ENCODE peak calls at places on chromosome 7, in eight cellular contexts. U, W, F, Q, J, X, L and C are unnamed samples.

GRCh38 chr7:134724606-134725005 is 54.8 kb upstream of the CALD1 start:
- DNase-seq in U (peak), W (no peak), F (no peak), Q (peak), J (no peak), X (no peak), L (no peak), C (no peak)

GRCh38 chr7:17677408-17677807 is 262.9 kb downstream of the SNX13 start:
- DNase-seq in U (peak), W (no peak), F (no peak), Q (no peak), J (no peak), X (no peak), L (no peak), C (no peak)

GRCh38 chr7:44147026-44147881 is 6.1 kb upstream of the MYL7 start:
- DNase-seq in U (no peak), W (no peak), F (no peak), Q (peak), J (no peak), X (no peak), L (no peak), C (no peak)

GRCh38 chr7:81645435-81645834 is 124.4 kb downstream of the HGF start:
- DNase-seq in U (no peak), W (no peak), F (no peak), Q (no peak), J (no peak), X (no peak), L (no peak), C (no peak)

GRCh38 chr7:151731022-151731441 is 145.9 kb downstream of the PRKAG2 start:
- DNase-seq in U (no peak), W (no peak), F (no peak), Q (no peak), J (no peak), X (no peak), L (no peak), C (no peak)

GRCh38 chr7:90629306-90629918 is 33.3 kb downstream of the CDK14 start:
- DNase-seq in U (peak), W (no peak), F (no peak), Q (peak), J (no peak), X (no peak), L (no peak), C (no peak)

GRCh38 chr7:106283831-106284515 is 810 bp downstream of the NAMPT start:
- DNase-seq in U (peak), W (no peak), F (peak), Q (peak), J (peak), X (no peak), L (peak), C (no peak)

GRCh38 chr7:110246118-110246517 is 844.8 kb upstream of the LRRN3 start:
- DNase-seq in U (no peak), W (no peak), F (no peak), Q (no peak), J (no peak), X (no peak), L (no peak), C (no peak)

GRCh38 chr7:28955723-28956607 is 2.2 kb downstream of the TRIL start:
- DNase-seq in U (no peak), W (no peak), F (peak), Q (peak), J (peak), X (peak), L (peak), C (no peak)

DNA sequence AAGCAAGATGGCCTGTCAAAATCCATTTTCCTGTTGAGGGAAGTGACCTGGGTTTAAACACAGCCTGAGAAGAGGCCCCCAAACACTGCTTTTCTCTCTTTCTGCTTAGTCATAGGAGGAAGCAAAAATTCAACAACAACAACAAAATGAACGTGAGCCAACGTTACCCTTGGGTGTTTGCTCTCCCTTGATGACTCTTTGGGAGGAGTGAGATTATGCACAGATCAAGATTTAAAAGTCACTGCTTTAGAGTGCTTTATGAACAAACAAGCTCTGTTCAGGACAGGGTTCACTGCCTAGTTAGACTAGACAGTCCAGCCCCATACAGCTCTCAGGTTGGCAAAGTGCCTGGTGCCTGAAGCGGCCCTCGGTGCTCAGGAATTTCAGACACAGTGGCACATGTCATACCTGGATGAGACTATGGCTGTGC is 38.9 kb downstream of the DENND11 start:
- DNase-seq in U (no peak), W (no peak), F (no peak), Q (no peak), J (no peak), X (no peak), L (peak), C (no peak)
- H3K27ac ChIP-seq in U (no peak), W (no peak), F (no peak), Q (no peak), J (peak), X (no peak), L (peak), C (peak)

GRCh38 chr7:516606-517456 is 2.8 kb downstream of the PDGFA start:
- DNase-seq in U (peak), W (no peak), F (peak), Q (peak), J (no peak), X (peak), L (peak), C (no peak)
- H3K27ac ChIP-seq in U (peak), W (no peak), F (peak), Q (peak), J (peak), X (no peak), L (no peak), C (peak)

DNA sequence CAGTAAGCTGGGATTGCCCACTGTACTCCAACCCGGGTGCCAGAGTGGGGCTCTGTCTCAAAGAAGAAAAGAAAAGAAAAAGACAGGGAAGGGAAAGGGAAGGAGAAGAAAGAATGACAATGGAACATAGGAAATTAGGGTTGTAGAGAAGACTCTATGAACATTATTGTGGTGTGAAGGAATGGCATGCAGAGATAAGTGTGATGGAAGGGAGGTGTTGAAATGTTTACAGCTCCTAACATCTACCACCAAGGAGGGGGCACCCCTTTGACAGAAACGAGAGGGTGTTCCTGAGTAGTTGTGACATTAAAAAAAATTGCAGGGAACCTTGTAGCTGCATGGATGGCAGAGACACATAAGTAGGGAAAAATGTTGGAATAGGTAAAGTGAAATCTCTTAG is 27.5 kb downstream of the AUTS2 start:
- DNase-seq in U (no peak), W (no peak), F (no peak), Q (no peak), J (no peak), X (no peak), L (no peak), C (no peak)
- H3K27ac ChIP-seq in U (no peak), W (no peak), F (no peak), Q (no peak), J (no peak), X (no peak), L (no peak), C (no peak)

DNA sequence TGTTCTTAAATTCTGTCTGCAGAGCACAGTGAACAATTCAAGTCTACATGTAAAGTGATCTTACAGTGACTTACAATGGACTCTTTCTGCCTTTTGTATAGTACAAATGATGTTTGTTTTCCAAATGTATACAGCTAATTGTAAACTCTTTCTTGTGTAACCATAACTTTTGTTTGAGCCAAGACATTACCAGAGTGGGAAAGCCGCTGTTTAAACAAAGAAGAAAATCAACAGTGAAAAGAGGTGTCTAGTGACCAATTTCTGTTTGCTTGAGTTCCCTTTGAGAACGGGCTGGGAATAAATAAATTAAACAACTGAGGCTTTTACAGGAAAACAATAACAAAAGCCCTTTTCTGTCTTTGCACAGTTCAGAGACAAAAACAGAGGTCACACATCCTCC is 1163.3 kb downstream of the CNTNAP2 start:
- DNase-seq in U (no peak), W (no peak), F (no peak), Q (no peak), J (no peak), X (no peak), L (no peak), C (no peak)
- H3K27ac ChIP-seq in U (no peak), W (no peak), F (no peak), Q (no peak), J (no peak), X (no peak), L (no peak), C (peak)

DNA sequence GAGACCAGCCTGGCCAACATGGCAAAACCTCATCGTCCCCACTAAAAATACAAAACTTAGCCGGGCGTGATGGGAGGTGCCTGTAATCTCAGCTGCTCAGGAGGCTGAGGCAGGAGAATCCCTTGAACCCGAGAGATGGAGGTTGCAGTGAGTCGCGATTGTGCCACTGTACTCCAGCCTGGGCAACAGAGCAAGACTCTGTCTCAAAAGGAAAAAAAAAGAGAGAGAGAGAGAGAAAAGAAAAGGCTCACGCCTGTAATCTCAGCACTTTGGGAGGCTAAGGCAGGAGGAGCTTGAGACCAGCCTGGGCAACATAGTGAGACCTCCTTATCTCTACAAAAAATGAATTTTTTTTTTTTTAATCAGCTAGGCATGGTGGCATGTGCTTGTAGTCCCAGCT is 157.6 kb downstream of the CUX1 start:
- DNase-seq in U (no peak), W (no peak), F (no peak), Q (no peak), J (no peak), X (no peak), L (no peak), C (no peak)
- H3K27ac ChIP-seq in U (no peak), W (no peak), F (no peak), Q (no peak), J (no peak), X (no peak), L (no peak), C (no peak)

GRCh38 chr7:42134276-42134871 is 102.6 kb downstream of the GLI3 start:
- DNase-seq in U (no peak), W (no peak), F (no peak), Q (no peak), J (no peak), X (no peak), L (no peak), C (no peak)
- H3K27ac ChIP-seq in U (no peak), W (no peak), F (no peak), Q (no peak), J (no peak), X (no peak), L (no peak), C (no peak)

GRCh38 chr7:129824291-129825004 is 128.3 kb downstream of the UBE2H start:
- DNase-seq in U (no peak), W (no peak), F (no peak), Q (no peak), J (no peak), X (no peak), L (no peak), C (no peak)
- H3K27ac ChIP-seq in U (no peak), W (no peak), F (no peak), Q (peak), J (peak), X (no peak), L (no peak), C (no peak)